ENCODE peak calls at places on chromosome 19, in four cellular contexts. F is GM12891, A is HepG2, N is GM12878. K is an unnamed sample.
A peak's percentile ranks its signal among the peaks of the same experiment; 100 is the strongest.

GRCh38 chr19:1668339-1669123 is 16.1 kb upstream of the TCF3 start:
- DNase-seq in N (no peak), A (no peak), F (no peak), K (no peak)

GRCh38 chr19:29439688-29440550 is 85.9 kb upstream of the VSTM2B start:
- DNase-seq in N (no peak), A (no peak), F (no peak), K (no peak)

GRCh38 chr19:58570770-58571574 is 2.2 kb downstream of the MZF1 start:
- DNase-seq in F (no peak), N (no peak), A (no peak), K (no peak)

GRCh38 chr19:18417250-18418033 is 1.8 kb upstream of the SSBP4 start:
- DNase-seq in N (no peak), A (peak; percentile 63), F (no peak), K (no peak)

GRCh38 chr19:37078717-37079032 is 442 bp downstream of the ZNF420 start:
- DNase-seq in F (no peak), A (no peak), N (peak; percentile 8), K (no peak)

GRCh38 chr19:10835089-10835753 is 791 bp downstream of the TMED1 start:
- DNase-seq in F (peak; percentile 99), N (no peak), A (no peak), K (peak; percentile 98)

GRCh38 chr19:39192846-39193245 is 3.9 kb upstream of the NCCRP1 start:
- DNase-seq in F (no peak), N (no peak), A (no peak), K (no peak)

GRCh38 chr19:47613165-47614146 is 4.5 kb downstream of the BICRA start:
- DNase-seq in F (no peak), A (no peak), N (no peak), K (no peak)

GRCh38 chr19:51702103-51702753 is 9.1 kb downstream of the SPACA6 start:
- DNase-seq in A (no peak), F (no peak), N (no peak), K (no peak)

GRCh38 chr19:52187407-52187806 is 2.4 kb upstream of the PPP2R1A start:
- DNase-seq in N (no peak), F (no peak), A (no peak), K (no peak)

GRCh38 chr19:46571495-46571894 is 29.6 kb upstream of the CALM3 start:
- DNase-seq in F (no peak), N (no peak), A (peak; percentile 64), K (no peak)

GRCh38 chr19:18007939-18008673 is at the start of gene ARRDC2:
- DNase-seq in F (peak; percentile 97), A (peak; percentile 44), N (no peak), K (peak; percentile 98)

GRCh38 chr19:10113592-10113963 is 2.1 kb downstream of the P2RY11 start:
- DNase-seq in A (no peak), F (no peak), N (no peak), K (no peak)

GRCh38 chr19:47098608-47099007 is 15.0 kb downstream of the ZC3H4 start:
- DNase-seq in A (no peak), N (no peak), F (no peak), K (no peak)

GRCh38 chr19:23528376-23528775 is 133.1 kb upstream of the ZNF91 start:
- DNase-seq in N (no peak), F (no peak), A (no peak), K (no peak)

GRCh38 chr19:41920878-41921277 is 7.4 kb downstream of the ERFL start:
- DNase-seq in A (no peak), F (no peak), N (no peak), K (no peak)

GRCh38 chr19:10514211-10515145 is 2.8 kb downstream of the S1PR5 start:
- DNase-seq in A (no peak), F (no peak), N (no peak), K (no peak)

GRCh38 chr19:44677019-44677809 is 5.9 kb downstream of the CEACAM19 start:
- DNase-seq in F (no peak), N (no peak), A (no peak), K (no peak)

GRCh38 chr19:46076951-46077814 is 36.4 kb upstream of the IGFL4 start:
- DNase-seq in A (peak; percentile 87), F (peak; percentile 43), N (no peak), K (peak; percentile 33)

GRCh38 chr19:12092065-12092867 is 27.7 kb downstream of the ZNF844 start:
- DNase-seq in A (peak; percentile 72), F (peak; percentile 84), N (peak; percentile 16), K (peak; percentile 86)

GRCh38 chr19:6373813-6374108 is 1.2 kb downstream of the ALKBH7 start:
- DNase-seq in F (no peak), A (no peak), N (no peak), K (no peak)

GRCh38 chr19:6373096-6373812 is 660 bp downstream of the ALKBH7 start:
- DNase-seq in N (peak; percentile 91), A (peak; percentile 88), F (peak; percentile 92), K (peak; percentile 91)

GRCh38 chr19:6374711-6375410 is 872 bp downstream of the PSPN start:
- DNase-seq in N (no peak), F (no peak), A (no peak), K (no peak)

GRCh38 chr19:6374179-6374709 is 1.5 kb downstream of the PSPN start:
- DNase-seq in N (no peak), A (no peak), F (no peak), K (no peak)

GRCh38 chr19:6372594-6373095 is at the start of gene ALKBH7:
- DNase-seq in F (peak; percentile 94), A (peak; percentile 99), N (peak; percentile 99), K (peak; percentile 92)
- TF ChIP-seq POLR2A in F (no peak), A (peak; percentile 62), N (peak; percentile 90), K (peak; percentile 67)

GRCh38 chr19:2887391-2887914 is 13.3 kb upstream of the ZNF57 start:
- DNase-seq in N (no peak), A (peak; percentile 76), F (no peak), K (no peak)

GRCh38 chr19:2885736-2886135 is 15.0 kb upstream of the ZNF57 start:
- DNase-seq in F (no peak), N (no peak), A (no peak), K (no peak)

GRCh38 chr19:2883686-2884439 is 16.7 kb downstream of the ZNF556 start:
- DNase-seq in A (no peak), N (no peak), F (no peak), K (no peak)

DNA sequence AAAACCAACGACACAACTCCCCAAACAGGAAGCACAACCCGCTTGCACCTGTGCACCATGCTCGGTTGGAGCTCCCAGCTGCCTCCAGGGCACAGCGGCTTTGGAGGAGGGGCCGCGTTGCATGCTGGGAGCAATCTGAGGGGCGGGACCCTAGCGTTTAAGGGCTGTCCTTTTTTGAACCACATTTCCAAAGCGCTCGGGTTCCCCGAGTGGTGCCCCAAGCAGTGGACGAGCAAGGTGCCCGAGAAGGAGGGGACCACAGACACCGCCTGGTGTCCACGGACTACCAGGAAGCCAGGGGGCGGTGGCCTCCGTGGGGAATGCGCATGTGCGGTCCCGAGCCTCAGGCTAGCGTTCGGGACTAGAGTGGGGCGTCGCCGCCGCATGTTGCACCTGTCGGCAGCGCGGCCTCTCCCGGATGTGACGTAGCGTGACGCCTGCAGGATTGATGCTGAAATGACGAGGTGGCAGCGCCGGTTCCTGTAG is 11.9 kb upstream of the ZNF57 start:
- DNase-seq in A (no peak), N (no peak), F (no peak), K (no peak)
- TF ChIP-seq TAF1 in A (no peak), N (no peak), F (no peak), K (no peak)

DNA sequence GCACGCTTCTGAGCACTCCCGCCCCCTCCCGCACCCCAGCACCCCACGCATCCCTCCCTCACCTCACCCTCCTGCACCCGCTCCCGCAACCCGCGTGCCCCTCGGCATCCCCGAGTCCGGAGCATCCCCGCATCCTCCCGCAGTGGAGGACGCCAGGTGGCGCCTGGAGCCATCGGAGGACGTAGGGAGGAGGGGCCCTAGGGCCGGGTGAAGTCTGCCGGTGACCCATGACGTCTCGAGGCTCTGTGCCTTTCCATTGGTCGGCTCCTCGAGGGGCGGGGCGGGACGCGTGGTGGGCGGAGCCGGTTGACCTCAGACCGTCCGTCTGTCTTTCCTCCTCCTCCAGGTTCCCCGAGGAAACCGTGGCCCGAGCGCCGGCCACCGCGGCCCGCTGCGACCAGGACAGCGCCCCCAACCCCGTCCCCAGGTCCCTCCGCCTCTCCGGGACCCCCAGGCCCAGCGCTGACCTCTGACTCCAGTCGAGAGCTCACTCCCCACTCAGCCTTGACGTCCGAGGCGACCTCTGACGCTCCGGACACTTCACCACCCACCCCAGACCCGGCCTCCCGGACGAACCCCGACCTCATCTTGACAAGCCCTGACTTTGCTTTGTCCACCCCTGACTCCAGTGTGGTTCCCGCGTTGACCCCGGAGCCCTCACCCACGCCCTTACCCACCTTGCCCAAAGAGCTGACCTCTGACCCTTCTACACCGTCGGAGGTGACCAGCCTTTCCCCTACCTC is 19.9 kb downstream of the SBK2 start:
- DNase-seq in F (peak; percentile 100), N (peak; percentile 66), A (peak; percentile 78), K (peak; percentile 100)
- TF ChIP-seq POLR2AphosphoS5 in F (no peak), N (no peak), A (peak; percentile 35), K (no peak)

DNA sequence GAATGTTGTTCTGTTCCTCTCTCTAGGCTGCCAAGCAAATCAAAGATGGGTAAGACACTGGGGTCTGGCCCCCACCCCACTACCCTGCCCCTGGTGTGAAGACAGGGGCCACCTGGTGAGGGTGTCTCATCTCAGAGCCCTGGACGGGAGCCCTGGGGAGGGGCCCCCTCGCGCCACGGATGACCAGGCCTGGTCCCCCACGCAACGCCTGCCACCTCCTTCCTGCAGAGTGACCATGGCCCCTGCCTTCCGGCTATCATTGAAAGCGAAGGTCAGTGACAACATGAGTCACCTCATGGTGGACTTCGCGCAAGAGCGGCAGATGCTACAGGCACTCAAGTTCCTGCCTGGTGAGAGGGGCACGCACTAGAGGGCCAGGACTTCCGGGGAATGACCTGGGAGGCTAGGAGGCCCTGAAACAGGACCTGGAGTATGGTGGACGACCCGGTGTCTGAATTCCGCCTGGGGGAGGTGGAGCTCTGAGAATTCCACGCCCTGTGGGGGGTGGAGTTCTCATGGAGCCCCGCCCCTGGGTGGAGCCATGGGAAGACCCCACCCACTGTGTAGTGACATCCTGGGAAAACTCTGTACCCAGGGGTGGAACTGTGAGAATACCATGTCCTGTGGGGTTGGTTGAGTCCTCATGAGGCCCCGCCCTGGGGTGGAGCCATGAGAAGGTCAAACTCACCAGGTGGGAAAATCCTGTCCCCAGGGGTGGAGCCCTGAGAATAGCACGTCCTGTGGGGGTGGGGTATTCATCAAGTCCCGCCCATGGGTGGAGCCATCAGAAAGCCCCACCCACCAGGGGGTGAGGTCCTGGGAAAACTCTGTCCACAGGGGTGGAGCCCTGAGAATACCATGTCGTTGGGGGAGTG is 6.1 kb downstream of the FSD1 start:
- DNase-seq in N (no peak), F (no peak), A (peak; percentile 94), K (no peak)
- TF ChIP-seq POLR2A in N (no peak), F (no peak), A (peak; percentile 66), K (no peak)

DNA sequence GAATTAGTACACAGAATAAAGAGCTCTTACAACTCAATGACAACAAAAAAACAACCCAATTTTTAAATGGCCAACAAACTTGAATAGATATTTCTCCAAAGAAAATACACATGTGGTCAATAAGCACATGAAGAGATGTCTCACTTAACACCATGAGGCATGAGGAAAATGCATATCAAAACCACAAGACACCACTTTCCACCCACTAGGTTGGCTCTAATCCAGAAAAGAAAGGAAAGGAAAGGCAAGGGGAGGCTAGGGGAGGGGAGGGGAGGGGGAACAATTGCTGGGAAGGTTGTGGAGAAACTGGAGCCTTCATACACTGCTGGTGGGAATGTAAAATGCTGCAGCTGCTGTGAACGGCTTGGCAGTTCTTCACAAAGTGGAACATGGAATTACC is 854.3 kb downstream of the UQCRFS1 start:
- DNase-seq in N (no peak), A (no peak), F (no peak), K (no peak)
- TF ChIP-seq TAF1 in N (no peak), A (no peak), F (no peak), K (no peak)

GRCh38 chr19:50214699-50215543 is 11.5 kb downstream of the MYH14 start:
- DNase-seq in F (no peak), A (no peak), N (no peak), K (no peak)
- TF ChIP-seq POLR2AphosphoS5 in F (no peak), A (no peak), N (no peak), K (no peak)